ENCODE peak calls at places on chromosomes 16 and 17, in five cellular contexts. One of them, this sample, is unnamed.

GRCh38 chr16:88752386-88753002 is 32.5 kb downstream of the PIEZO1 start:
- DNase-seq in left lung: no peak
- DNase-seq in NT2/D1: no peak
- DNase-seq in CD8-positive, alpha-beta T cell: no peak
- DNase-seq in GM23248: no peak
- DNase-seq in this sample: no peak

GRCh38 chr16:77805403-77805802 is 17.0 kb downstream of the VAT1L start:
- DNase-seq in GM23248: no peak
- DNase-seq in left lung: no peak
- DNase-seq in CD8-positive, alpha-beta T cell: no peak
- DNase-seq in NT2/D1: no peak
- DNase-seq in this sample: no peak

GRCh38 chr17:4199818-4200402 is 56.9 kb downstream of the CYB5D2 start:
- DNase-seq in CD8-positive, alpha-beta T cell: peak; percentile 29
- DNase-seq in left lung: no peak
- DNase-seq in NT2/D1: peak; percentile 32
- DNase-seq in GM23248: peak; percentile 72
- DNase-seq in this sample: no peak

GRCh38 chr17:61009619-61010018 is 332.0 kb downstream of the BCAS3 start:
- DNase-seq in GM23248: peak; percentile 7
- DNase-seq in left lung: no peak
- DNase-seq in NT2/D1: no peak
- DNase-seq in CD8-positive, alpha-beta T cell: no peak
- DNase-seq in this sample: peak; percentile 16

GRCh38 chr17:82241183-82241925 is 12.5 kb downstream of the SLC16A3 start:
- DNase-seq in GM23248: peak; percentile 88
- DNase-seq in CD8-positive, alpha-beta T cell: no peak
- DNase-seq in NT2/D1: no peak
- DNase-seq in left lung: peak; percentile 90
- DNase-seq in this sample: no peak

GRCh38 chr17:55053855-55054254 is 85.3 kb downstream of the STXBP4 start:
- DNase-seq in NT2/D1: no peak
- DNase-seq in CD8-positive, alpha-beta T cell: no peak
- DNase-seq in GM23248: peak; percentile 42
- DNase-seq in left lung: no peak
- DNase-seq in this sample: no peak

GRCh38 chr17:82148011-82148410 is 50.0 kb upstream of the FASN start:
- DNase-seq in NT2/D1: no peak
- DNase-seq in CD8-positive, alpha-beta T cell: no peak
- DNase-seq in left lung: no peak
- DNase-seq in GM23248: no peak
- DNase-seq in this sample: no peak

GRCh38 chr17:44971776-44972483 is 3.8 kb upstream of the C1QL1 start:
- DNase-seq in NT2/D1: no peak
- DNase-seq in left lung: no peak
- DNase-seq in GM23248: peak; percentile 83
- DNase-seq in CD8-positive, alpha-beta T cell: peak; percentile 27
- DNase-seq in this sample: peak; percentile 45

GRCh38 chr16:88007321-88007731 is 56.1 kb downstream of the BANP start:
- DNase-seq in CD8-positive, alpha-beta T cell: no peak
- DNase-seq in GM23248: no peak
- DNase-seq in NT2/D1: no peak
- DNase-seq in left lung: no peak
- DNase-seq in this sample: no peak

GRCh38 chr17:78430892-78431691 is 52.6 kb downstream of the PGS1 start:
- DNase-seq in left lung: no peak
- DNase-seq in NT2/D1: no peak
- DNase-seq in GM23248: peak; percentile 23
- DNase-seq in CD8-positive, alpha-beta T cell: no peak
- DNase-seq in this sample: no peak

GRCh38 chr17:76115138-76115754 is 11.7 kb upstream of the EXOC7 start:
- DNase-seq in GM23248: no peak
- DNase-seq in CD8-positive, alpha-beta T cell: no peak
- DNase-seq in NT2/D1: no peak
- DNase-seq in left lung: no peak
- DNase-seq in this sample: no peak

GRCh38 chr17:35612924-35613521 is 25.9 kb downstream of the AP2B1 start:
- DNase-seq in NT2/D1: peak; percentile 18
- DNase-seq in left lung: no peak
- DNase-seq in GM23248: peak; percentile 64
- DNase-seq in CD8-positive, alpha-beta T cell: peak; percentile 34
- DNase-seq in this sample: peak; percentile 14

GRCh38 chr17:48878920-48879898 is 13.4 kb upstream of the ATP5MC1 start:
- DNase-seq in left lung: no peak
- DNase-seq in GM23248: peak; percentile 77
- DNase-seq in CD8-positive, alpha-beta T cell: peak; percentile 58
- DNase-seq in NT2/D1: peak; percentile 68
- DNase-seq in this sample: peak; percentile 14

GRCh38 chr17:74192950-74193781 is 10.3 kb upstream of the RPL38 start:
- DNase-seq in NT2/D1: no peak
- DNase-seq in CD8-positive, alpha-beta T cell: no peak
- DNase-seq in GM23248: no peak
- DNase-seq in left lung: peak; percentile 78
- DNase-seq in this sample: no peak

GRCh38 chr17:31310877-31311276 is 3.0 kb downstream of the EVI2B start:
- DNase-seq in CD8-positive, alpha-beta T cell: peak; percentile 21
- DNase-seq in left lung: no peak
- DNase-seq in NT2/D1: no peak
- DNase-seq in GM23248: no peak
- DNase-seq in this sample: no peak

GRCh38 chr17:12342609-12343248 is 322.1 kb downstream of the MAP2K4 start:
- DNase-seq in CD8-positive, alpha-beta T cell: no peak
- DNase-seq in left lung: no peak
- DNase-seq in GM23248: peak; percentile 8
- DNase-seq in NT2/D1: no peak
- DNase-seq in this sample: no peak

GRCh38 chr16:10940501-10941079 is 1.7 kb downstream of the DEXI start:
- DNase-seq in CD8-positive, alpha-beta T cell: no peak
- DNase-seq in NT2/D1: no peak
- DNase-seq in GM23248: peak; percentile 53
- DNase-seq in left lung: peak; percentile 51
- DNase-seq in this sample: no peak

GRCh38 chr16:23270654-23271053 is 31.4 kb upstream of the SCNN1B start:
- DNase-seq in left lung: no peak
- DNase-seq in NT2/D1: no peak
- DNase-seq in GM23248: no peak
- DNase-seq in CD8-positive, alpha-beta T cell: no peak
- DNase-seq in this sample: no peak

GRCh38 chr16:7423436-7423941 is 90.8 kb downstream of the RBFOX1 start:
- DNase-seq in NT2/D1: no peak
- DNase-seq in GM23248: no peak
- DNase-seq in left lung: no peak
- DNase-seq in CD8-positive, alpha-beta T cell: no peak
- DNase-seq in this sample: no peak

GRCh38 chr16:21650517-21650916 is 1.9 kb downstream of the IGSF6 start:
- DNase-seq in NT2/D1: no peak
- DNase-seq in GM23248: peak; percentile 45
- DNase-seq in left lung: no peak
- DNase-seq in CD8-positive, alpha-beta T cell: no peak
- DNase-seq in this sample: no peak

GRCh38 chr17:45394913-45395568 is 37.6 kb downstream of the ARHGAP27 start:
- DNase-seq in CD8-positive, alpha-beta T cell: peak; percentile 49
- DNase-seq in NT2/D1: peak; percentile 88
- DNase-seq in GM23248: peak; percentile 89
- DNase-seq in left lung: no peak
- DNase-seq in this sample: no peak

GRCh38 chr16:66927012-66927436 is 1.7 kb upstream of the RRAD start:
- DNase-seq in NT2/D1: peak; percentile 35
- DNase-seq in GM23248: peak; percentile 94
- DNase-seq in left lung: peak; percentile 80
- DNase-seq in CD8-positive, alpha-beta T cell: no peak
- DNase-seq in this sample: no peak

GRCh38 chr16:82639666-82640336 is 13.0 kb downstream of the CDH13 start:
- DNase-seq in left lung: no peak
- DNase-seq in NT2/D1: no peak
- DNase-seq in CD8-positive, alpha-beta T cell: peak; percentile 52
- DNase-seq in GM23248: peak; percentile 63
- DNase-seq in this sample: no peak

GRCh38 chr17:67393809-67394418 is 16.8 kb downstream of the PITPNC1 start:
- DNase-seq in GM23248: no peak
- DNase-seq in NT2/D1: no peak
- DNase-seq in left lung: no peak
- DNase-seq in CD8-positive, alpha-beta T cell: no peak
- DNase-seq in this sample: no peak

GRCh38 chr17:67390006-67390645 is 13.0 kb downstream of the PITPNC1 start:
- DNase-seq in left lung: no peak
- DNase-seq in NT2/D1: no peak
- DNase-seq in CD8-positive, alpha-beta T cell: no peak
- DNase-seq in GM23248: no peak
- DNase-seq in this sample: no peak

GRCh38 chr17:67388986-67389385 is 11.9 kb downstream of the PITPNC1 start:
- DNase-seq in CD8-positive, alpha-beta T cell: no peak
- DNase-seq in NT2/D1: no peak
- DNase-seq in GM23248: no peak
- DNase-seq in left lung: no peak
- DNase-seq in this sample: no peak

GRCh38 chr17:67392111-67392510 is 15.0 kb downstream of the PITPNC1 start:
- DNase-seq in GM23248: no peak
- DNase-seq in CD8-positive, alpha-beta T cell: no peak
- DNase-seq in NT2/D1: no peak
- DNase-seq in left lung: no peak
- DNase-seq in this sample: no peak

GRCh38 chr17:67390646-67391480 is 13.8 kb downstream of the PITPNC1 start:
- DNase-seq in CD8-positive, alpha-beta T cell: peak; percentile 69
- DNase-seq in GM23248: peak; percentile 95
- DNase-seq in left lung: peak; percentile 49
- DNase-seq in NT2/D1: no peak
- DNase-seq in this sample: peak; percentile 94
- H3K4me3 ChIP-seq in CD8-positive, alpha-beta T cell: peak overlapping the region; percentile 7
- H3K4me3 ChIP-seq in GM23248: peak overlapping the region; percentile 48
- H3K4me3 ChIP-seq in left lung: no peak overlapping the region
- H3K4me3 ChIP-seq in NT2/D1: no peak overlapping the region
- H3K4me3 ChIP-seq in this sample: no peak overlapping the region

DNA sequence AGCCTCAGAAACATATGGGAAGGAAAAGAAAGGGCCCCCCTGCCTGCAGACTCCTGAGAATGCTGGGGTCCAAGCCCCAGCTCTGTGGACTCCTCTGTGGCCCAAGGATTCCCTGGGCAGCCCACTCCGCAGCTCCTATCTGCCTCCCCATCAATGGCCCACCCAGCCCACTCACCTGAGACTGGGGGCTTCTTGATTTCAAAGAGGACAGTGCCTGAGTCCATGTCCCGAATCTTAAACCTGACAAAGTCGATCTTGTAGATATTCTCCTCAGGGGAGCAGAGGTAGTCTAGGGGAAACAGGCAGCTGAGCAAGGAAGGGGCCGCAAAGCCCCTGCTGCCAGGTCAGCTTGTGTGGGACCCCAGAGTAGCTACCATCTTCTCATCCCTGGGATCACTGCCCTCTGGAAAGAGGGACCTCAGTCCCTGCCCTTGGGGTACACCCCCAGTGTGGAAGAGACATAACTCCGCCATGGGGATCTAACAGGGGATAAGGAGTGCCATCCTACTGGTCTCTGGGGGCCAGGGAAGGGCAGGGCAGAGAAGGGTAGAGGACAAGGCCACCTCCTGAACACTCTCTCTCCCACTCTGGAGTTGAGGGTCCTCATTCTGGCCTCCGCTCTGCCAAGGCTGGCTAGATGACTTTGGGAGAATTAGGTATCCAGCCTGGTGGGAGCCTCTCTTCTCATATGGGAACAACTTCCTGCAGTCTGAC is 3.9 kb downstream of the UNC119 start:
- DNase-seq in CD8-positive, alpha-beta T cell: no peak
- DNase-seq in GM23248: no peak
- DNase-seq in left lung: no peak
- DNase-seq in NT2/D1: no peak
- DNase-seq in this sample: no peak
- H3K4me3 ChIP-seq in CD8-positive, alpha-beta T cell: no peak overlapping the region
- H3K4me3 ChIP-seq in GM23248: no peak overlapping the region
- H3K4me3 ChIP-seq in left lung: no peak overlapping the region
- H3K4me3 ChIP-seq in NT2/D1: no peak overlapping the region
- H3K4me3 ChIP-seq in this sample: no peak overlapping the region

DNA sequence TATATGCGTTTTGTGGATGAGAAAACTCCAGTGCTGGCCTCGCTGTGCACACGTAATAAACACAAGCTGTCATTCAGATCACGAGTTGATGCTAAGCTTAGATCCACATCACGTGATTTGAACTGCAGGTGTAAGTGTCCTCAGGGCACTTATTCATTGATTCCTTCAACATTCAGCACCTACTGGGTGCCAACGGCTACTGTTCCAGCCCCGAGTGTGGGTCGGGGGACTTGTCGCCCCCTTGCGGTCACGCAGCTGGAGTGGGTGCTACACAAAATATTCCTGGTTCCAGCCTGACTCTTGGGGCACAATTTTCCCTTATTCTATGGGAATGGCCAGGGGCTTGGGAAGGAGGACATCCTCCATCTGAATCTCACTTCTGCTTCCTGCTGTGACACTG is 29.9 kb upstream of the GINS2 start:
- DNase-seq in NT2/D1: no peak
- DNase-seq in GM23248: peak; percentile 35
- DNase-seq in left lung: no peak
- DNase-seq in CD8-positive, alpha-beta T cell: no peak
- DNase-seq in this sample: no peak
- H3K4me3 ChIP-seq in NT2/D1: no peak overlapping the region
- H3K4me3 ChIP-seq in GM23248: no peak overlapping the region
- H3K4me3 ChIP-seq in left lung: no peak overlapping the region
- H3K4me3 ChIP-seq in CD8-positive, alpha-beta T cell: no peak overlapping the region
- H3K4me3 ChIP-seq in this sample: no peak overlapping the region

GRCh38 chr16:3065069-3065741 is at the start of gene IL32:
- DNase-seq in CD8-positive, alpha-beta T cell: peak; percentile 77
- DNase-seq in NT2/D1: no peak
- DNase-seq in GM23248: peak; percentile 80
- DNase-seq in left lung: peak; percentile 83
- DNase-seq in this sample: peak; percentile 26
- H3K4me3 ChIP-seq in CD8-positive, alpha-beta T cell: peak within 1 kb of the TSS; percentile 100
- H3K4me3 ChIP-seq in NT2/D1: no peak within 1 kb of the TSS
- H3K4me3 ChIP-seq in GM23248: no peak within 1 kb of the TSS
- H3K4me3 ChIP-seq in left lung: peak within 1 kb of the TSS; percentile 18
- H3K4me3 ChIP-seq in this sample: peak within 1 kb of the TSS; percentile 38

GRCh38 chr17:2266865-2267228 is 36.7 kb downstream of the SMG6 start:
- DNase-seq in CD8-positive, alpha-beta T cell: no peak
- DNase-seq in NT2/D1: no peak
- DNase-seq in left lung: no peak
- DNase-seq in GM23248: no peak
- DNase-seq in this sample: no peak
- H3K4me3 ChIP-seq in CD8-positive, alpha-beta T cell: peak overlapping the region; percentile 51
- H3K4me3 ChIP-seq in NT2/D1: no peak overlapping the region
- H3K4me3 ChIP-seq in left lung: no peak overlapping the region
- H3K4me3 ChIP-seq in GM23248: no peak overlapping the region
- H3K4me3 ChIP-seq in this sample: no peak overlapping the region

GRCh38 chr17:72219824-72220473 is 99.1 kb downstream of the SOX9 start:
- DNase-seq in CD8-positive, alpha-beta T cell: no peak
- DNase-seq in left lung: no peak
- DNase-seq in GM23248: no peak
- DNase-seq in NT2/D1: no peak
- DNase-seq in this sample: no peak
- H3K4me3 ChIP-seq in CD8-positive, alpha-beta T cell: no peak overlapping the region
- H3K4me3 ChIP-seq in left lung: no peak overlapping the region
- H3K4me3 ChIP-seq in GM23248: no peak overlapping the region
- H3K4me3 ChIP-seq in NT2/D1: peak overlapping the region; percentile 30
- H3K4me3 ChIP-seq in this sample: no peak overlapping the region

GRCh38 chr17:40883960-40884359 is 1.1 kb downstream of the KRT20 start:
- DNase-seq in CD8-positive, alpha-beta T cell: no peak
- DNase-seq in GM23248: no peak
- DNase-seq in left lung: no peak
- DNase-seq in NT2/D1: no peak
- DNase-seq in this sample: no peak
- H3K4me3 ChIP-seq in CD8-positive, alpha-beta T cell: no peak overlapping the region
- H3K4me3 ChIP-seq in GM23248: no peak overlapping the region
- H3K4me3 ChIP-seq in left lung: no peak overlapping the region
- H3K4me3 ChIP-seq in NT2/D1: no peak overlapping the region
- H3K4me3 ChIP-seq in this sample: no peak overlapping the region

This sample was measured in skeletal muscle cell.